ENCODE peak calls at places on chromosomes 7 and 10, in five cellular contexts. V, U, B, C and H are unnamed samples.

GRCh38 chr10:24952146-24952700 is at the start of gene PRTFDC1:
- DNase-seq in B (peak), V (peak), C (no peak), U (no peak), H (peak)

GRCh38 chr10:60175418-60175817 is 214.3 kb downstream of the ANK3 start:
- DNase-seq in V (no peak), U (no peak), C (no peak), B (peak), H (no peak)

GRCh38 chr7:117048114-117048853 is 95.0 kb downstream of the ST7 start:
- DNase-seq in C (peak), V (no peak), B (no peak), U (no peak), H (no peak)

GRCh38 chr10:123240250-123240649 is 86.0 kb downstream of the BUB3 start:
- DNase-seq in C (no peak), V (no peak), U (no peak), B (no peak), H (no peak)

GRCh38 chr7:44325811-44326241 is 432 bp upstream of the CAMK2B start:
- DNase-seq in B (no peak), U (no peak), C (no peak), V (peak), H (no peak)

GRCh38 chr10:127986543-127987466 is 79.9 kb downstream of the PTPRE start:
- DNase-seq in B (no peak), U (no peak), C (no peak), V (no peak), H (no peak)

GRCh38 chr10:132689721-132690360 is 96.1 kb downstream of the NKX6-2 start:
- DNase-seq in U (no peak), V (peak), C (no peak), B (no peak), H (no peak)

GRCh38 chr7:111436608-111437007 is 125.7 kb downstream of the IMMP2L start:
- DNase-seq in V (no peak), C (no peak), B (no peak), U (no peak), H (no peak)

GRCh38 chr10:88200637-88201036 is 337.2 kb downstream of the PTEN start:
- DNase-seq in V (no peak), C (no peak), U (peak), B (no peak), H (no peak)

GRCh38 chr10:30431435-30431911 is 2.5 kb upstream of the MAP3K8 start:
- DNase-seq in U (no peak), V (no peak), C (no peak), B (no peak), H (peak)

GRCh38 chr7:112056409-112056808 is 149.8 kb downstream of the DOCK4 start:
- DNase-seq in C (no peak), B (no peak), V (no peak), U (no peak), H (no peak)

GRCh38 chr10:125006188-125006680 is 64.3 kb downstream of the ZRANB1 start:
- DNase-seq in U (no peak), C (no peak), B (no peak), V (no peak), H (no peak)
- H3K27ac ChIP-seq in U (no peak), C (no peak), B (no peak), V (no peak), H (no peak)

DNA sequence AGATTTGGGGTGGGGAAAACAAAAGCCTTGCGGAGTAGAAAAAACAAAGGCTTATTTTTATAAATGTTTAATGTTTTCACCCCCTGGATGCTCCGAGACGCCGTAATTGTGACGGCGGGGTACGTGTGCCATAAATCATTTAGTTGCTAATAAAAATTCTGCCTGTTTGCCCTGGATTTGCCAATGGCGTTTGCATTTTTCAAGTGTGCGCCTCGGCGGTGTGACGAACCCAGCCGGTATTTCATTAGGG is 2.5 kb upstream of the TNRC18 start:
- DNase-seq in C (no peak), V (no peak), B (peak), U (no peak), H (no peak)
- H3K9ac ChIP-seq in C (no peak), V (peak), B (peak), U (peak), H (peak)

GRCh38 chr10:35041502-35041879 is 48.6 kb downstream of the CUL2 start:
- DNase-seq in B (no peak), V (no peak), C (no peak), U (no peak), H (no peak)

GRCh38 chr10:35035641-35036040 is 54.5 kb downstream of the CUL2 start:
- DNase-seq in C (no peak), V (no peak), B (no peak), U (no peak), H (no peak)

GRCh38 chr10:35040761-35041501 is 49.2 kb downstream of the CUL2 start:
- DNase-seq in C (no peak), B (peak), U (no peak), V (peak), H (no peak)

GRCh38 chr10:35042783-35043182 is 47.4 kb downstream of the CUL2 start:
- DNase-seq in U (no peak), V (no peak), B (peak), C (no peak), H (no peak)

DNA sequence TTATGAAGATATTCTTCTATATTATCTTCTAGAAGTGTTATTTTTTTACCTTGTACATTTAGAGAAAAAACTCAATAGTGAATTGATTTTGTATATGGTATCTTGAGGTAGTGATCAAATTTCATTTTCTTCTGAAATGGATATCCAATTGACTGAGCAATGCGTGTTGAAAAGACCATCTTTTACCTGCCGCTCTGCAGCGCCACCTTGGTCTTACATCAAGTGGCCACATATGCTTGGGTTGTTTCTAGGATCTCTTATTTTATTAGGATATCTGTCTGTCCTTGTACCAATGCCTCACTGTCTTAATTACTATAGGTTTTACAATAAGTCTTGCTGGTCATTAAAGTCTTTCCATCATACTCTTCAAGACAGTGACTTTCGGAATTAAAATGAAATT is 53.0 kb downstream of the CUL2 start:
- DNase-seq in V (no peak), U (no peak), C (no peak), B (no peak), H (no peak)
- TF ChIP-seq CTCF in V (peak), U (no peak), C (peak), B (peak), H (no peak)

GRCh38 chr7:8435120-8435519 is 1.7 kb downstream of the NXPH1 start:
- DNase-seq in C (no peak), B (no peak), V (peak), U (no peak), H (no peak)
- H3K27ac ChIP-seq in C (no peak), B (no peak), V (no peak), U (no peak), H (no peak)